ENCODE peak calls at places on chromosomes 2 and 18, in four cellular contexts. One of them, this sample, is unnamed.

GRCh38 chr18:5434425-5434824 is 109.4 kb downstream of the EPB41L3 start:
- DNase-seq in astrocyte of the spinal cord: no peak
- DNase-seq in nephron progenitor cell: no peak
- DNase-seq in HEK293T: no peak
- DNase-seq in this sample: no peak

GRCh38 chr2:46858697-46859080 is 56.9 kb downstream of the MCFD2 start:
- DNase-seq in nephron progenitor cell: no peak
- DNase-seq in astrocyte of the spinal cord: peak
- DNase-seq in HEK293T: no peak
- DNase-seq in this sample: peak

GRCh38 chr2:71880846-71881610 is 266.6 kb downstream of the CYP26B1 start:
- DNase-seq in HEK293T: no peak
- DNase-seq in astrocyte of the spinal cord: peak
- DNase-seq in nephron progenitor cell: no peak
- DNase-seq in this sample: peak

GRCh38 chr2:35468271-35468670 is 887.3 kb upstream of the CRIM1 start:
- DNase-seq in nephron progenitor cell: no peak
- DNase-seq in HEK293T: no peak
- DNase-seq in astrocyte of the spinal cord: peak
- DNase-seq in this sample: no peak

GRCh38 chr18:8107426-8107825 is 501.8 kb upstream of the RAB12 start:
- DNase-seq in HEK293T: no peak
- DNase-seq in nephron progenitor cell: no peak
- DNase-seq in astrocyte of the spinal cord: peak
- DNase-seq in this sample: peak

GRCh38 chr2:217103752-217104540 is 244.1 kb upstream of the TNP1 start:
- DNase-seq in HEK293T: no peak
- DNase-seq in astrocyte of the spinal cord: peak
- DNase-seq in nephron progenitor cell: no peak
- DNase-seq in this sample: peak

GRCh38 chr2:27379840-27380625 is 501 bp downstream of the ZNF513 start:
- DNase-seq in nephron progenitor cell: peak
- DNase-seq in HEK293T: no peak
- DNase-seq in astrocyte of the spinal cord: peak
- DNase-seq in this sample: no peak

GRCh38 chr2:239876241-239876947 is 148.7 kb downstream of the NDUFA10 start:
- DNase-seq in nephron progenitor cell: no peak
- DNase-seq in astrocyte of the spinal cord: no peak
- DNase-seq in HEK293T: no peak
- DNase-seq in this sample: no peak

GRCh38 chr2:45263147-45263546 is 253.9 kb upstream of the SIX2 start:
- DNase-seq in nephron progenitor cell: no peak
- DNase-seq in astrocyte of the spinal cord: no peak
- DNase-seq in HEK293T: no peak
- DNase-seq in this sample: no peak

GRCh38 chr2:1739961-1740713 is 4.2 kb downstream of the PXDN start:
- DNase-seq in astrocyte of the spinal cord: peak
- DNase-seq in nephron progenitor cell: no peak
- DNase-seq in HEK293T: no peak
- DNase-seq in this sample: no peak

GRCh38 chr2:240906141-240906910 is at the start of gene CROCC2:
- DNase-seq in HEK293T: no peak
- DNase-seq in astrocyte of the spinal cord: no peak
- DNase-seq in nephron progenitor cell: no peak
- DNase-seq in this sample: no peak

This sample was measured in AG08395.